ENCODE peak calls at places on chromosome 20, in seven cellular contexts. E, M, L, W, Y, S and F are unnamed samples.
A peak's percentile ranks its signal among the peaks of the same experiment; 100 is the strongest.

GRCh38 chr20:32886652-32887051 is 27.9 kb downstream of the EFCAB8 start:
- DNase-seq in E (no peak), M (no peak), L (no peak), W (no peak), Y (no peak), S (no peak), F (no peak)

GRCh38 chr20:61828891-61829290 is 236.8 kb downstream of the TAF4 start:
- DNase-seq in E (no peak), M (no peak), L (no peak), W (no peak), Y (no peak), S (no peak), F (no peak)

GRCh38 chr20:44742304-44743079 is 3.2 kb upstream of the KCNK15 start:
- DNase-seq in E (no peak), M (no peak), L (no peak), W (no peak), Y (no peak), S (no peak), F (no peak)

GRCh38 chr20:38671186-38671585 is 53.1 kb upstream of the SLC32A1 start:
- DNase-seq in E (no peak), M (no peak), L (no peak), W (no peak), Y (no peak), S (no peak), F (no peak)

GRCh38 chr20:25015986-25016385 is 23.4 kb upstream of the APMAP start:
- DNase-seq in E (no peak), M (no peak), L (no peak), W (no peak), Y (no peak), S (no peak), F (no peak)

GRCh38 chr20:57498425-57499400 is 26.2 kb downstream of the CTCFL start:
- DNase-seq in E (peak; percentile 32), M (peak; percentile 50), L (no peak), W (peak; percentile 7), Y (no peak), S (no peak), F (no peak)

GRCh38 chr20:23111307-23111943 is 25.3 kb upstream of the CD93 start:
- DNase-seq in E (no peak), M (no peak), L (no peak), W (no peak), Y (no peak), S (no peak), F (no peak)

GRCh38 chr20:60168963-60169362 is 210.7 kb downstream of the CDH26 start:
- DNase-seq in E (no peak), M (no peak), L (no peak), W (no peak), Y (no peak), S (no peak), F (no peak)

GRCh38 chr20:34271961-34272360 is 30.7 kb downstream of the ASIP start:
- DNase-seq in E (no peak), M (peak; percentile 89), L (peak; percentile 54), W (peak; percentile 52), Y (no peak), S (no peak), F (no peak)

GRCh38 chr20:14064333-14064732 is 69.0 kb downstream of the MACROD2 start:
- DNase-seq in E (no peak), M (no peak), L (no peak), W (no peak), Y (no peak), S (no peak), F (no peak)